ENCODE peak calls at places on chromosomes 12 and 14, in six cellular contexts. One of them, this sample, is unnamed.

GRCh38 chr12:27048822-27049752 is 26.7 kb downstream of the MED21 start:
- DNase-seq in cardiac muscle cell: peak; percentile 90
- DNase-seq in mucosa of descending colon: no peak
- DNase-seq in endodermal cell: no peak
- DNase-seq in epithelial cell of esophagus: peak; percentile 87
- DNase-seq in foreskin fibroblast: peak; percentile 78
- DNase-seq in this sample: no peak

GRCh38 chr12:1448321-1448720 is 146.1 kb downstream of the FBXL14 start:
- DNase-seq in cardiac muscle cell: no peak
- DNase-seq in mucosa of descending colon: no peak
- DNase-seq in endodermal cell: no peak
- DNase-seq in epithelial cell of esophagus: no peak
- DNase-seq in foreskin fibroblast: no peak
- DNase-seq in this sample: no peak

GRCh38 chr12:88750867-88751543 is 170.7 kb upstream of the KITLG start:
- DNase-seq in cardiac muscle cell: no peak
- DNase-seq in mucosa of descending colon: no peak
- DNase-seq in endodermal cell: no peak
- DNase-seq in epithelial cell of esophagus: no peak
- DNase-seq in foreskin fibroblast: no peak
- DNase-seq in this sample: no peak

GRCh38 chr12:3988519-3989217 is 115.5 kb upstream of the PARP11 start:
- DNase-seq in cardiac muscle cell: no peak
- DNase-seq in mucosa of descending colon: no peak
- DNase-seq in endodermal cell: no peak
- DNase-seq in epithelial cell of esophagus: no peak
- DNase-seq in foreskin fibroblast: no peak
- DNase-seq in this sample: no peak

GRCh38 chr14:70027785-70028428 is 148.7 kb downstream of the SMOC1 start:
- DNase-seq in cardiac muscle cell: peak; percentile 64
- DNase-seq in mucosa of descending colon: peak; percentile 80
- DNase-seq in endodermal cell: peak; percentile 96
- DNase-seq in epithelial cell of esophagus: peak; percentile 56
- DNase-seq in foreskin fibroblast: peak; percentile 63
- DNase-seq in this sample: peak; percentile 95

GRCh38 chr14:99793213-99794155 is at the start of gene EML1:
- DNase-seq in cardiac muscle cell: peak; percentile 89
- DNase-seq in mucosa of descending colon: peak; percentile 63
- DNase-seq in endodermal cell: peak; percentile 91
- DNase-seq in epithelial cell of esophagus: peak; percentile 66
- DNase-seq in foreskin fibroblast: peak; percentile 94
- DNase-seq in this sample: peak; percentile 77

GRCh38 chr12:10673660-10674384 is at the start of gene STYK1:
- DNase-seq in cardiac muscle cell: peak; percentile 33
- DNase-seq in mucosa of descending colon: peak; percentile 91
- DNase-seq in endodermal cell: peak; percentile 98
- DNase-seq in epithelial cell of esophagus: peak; percentile 82
- DNase-seq in foreskin fibroblast: peak; percentile 72
- DNase-seq in this sample: peak; percentile 47

GRCh38 chr14:68913516-68913915 is 65.6 kb downstream of the ACTN1 start:
- DNase-seq in cardiac muscle cell: no peak
- DNase-seq in mucosa of descending colon: no peak
- DNase-seq in endodermal cell: no peak
- DNase-seq in epithelial cell of esophagus: no peak
- DNase-seq in foreskin fibroblast: no peak
- DNase-seq in this sample: no peak

GRCh38 chr12:24904871-24905270 is 44.0 kb downstream of the BCAT1 start:
- DNase-seq in cardiac muscle cell: no peak
- DNase-seq in mucosa of descending colon: no peak
- DNase-seq in endodermal cell: no peak
- DNase-seq in epithelial cell of esophagus: no peak
- DNase-seq in foreskin fibroblast: no peak
- DNase-seq in this sample: no peak

GRCh38 chr12:26126340-26127284 is 1.8 kb upstream of the BHLHE41 start:
- DNase-seq in cardiac muscle cell: peak; percentile 90
- DNase-seq in mucosa of descending colon: peak; percentile 86
- DNase-seq in endodermal cell: peak; percentile 96
- DNase-seq in epithelial cell of esophagus: peak; percentile 86
- DNase-seq in foreskin fibroblast: peak; percentile 94
- DNase-seq in this sample: peak; percentile 66

GRCh38 chr12:109529618-109530300 is 43.5 kb downstream of the MMAB start:
- DNase-seq in cardiac muscle cell: no peak
- DNase-seq in mucosa of descending colon: no peak
- DNase-seq in endodermal cell: no peak
- DNase-seq in epithelial cell of esophagus: no peak
- DNase-seq in foreskin fibroblast: no peak
- DNase-seq in this sample: no peak

GRCh38 chr12:24596768-24597388 is 352.0 kb downstream of the BCAT1 start:
- DNase-seq in cardiac muscle cell: peak; percentile 69
- DNase-seq in mucosa of descending colon: no peak
- DNase-seq in endodermal cell: no peak
- DNase-seq in epithelial cell of esophagus: peak; percentile 54
- DNase-seq in foreskin fibroblast: peak; percentile 34
- DNase-seq in this sample: no peak

GRCh38 chr14:88614218-88614907 is 51.5 kb downstream of the ZC3H14 start:
- DNase-seq in cardiac muscle cell: peak; percentile 72
- DNase-seq in mucosa of descending colon: no peak
- DNase-seq in endodermal cell: no peak
- DNase-seq in epithelial cell of esophagus: peak; percentile 58
- DNase-seq in foreskin fibroblast: peak; percentile 69
- DNase-seq in this sample: no peak

GRCh38 chr12:58566599-58566998 is 353.7 kb downstream of the LRIG3 start:
- DNase-seq in cardiac muscle cell: no peak
- DNase-seq in mucosa of descending colon: no peak
- DNase-seq in endodermal cell: no peak
- DNase-seq in epithelial cell of esophagus: no peak
- DNase-seq in foreskin fibroblast: peak; percentile 91
- DNase-seq in this sample: no peak

GRCh38 chr12:119621878-119622277 is 28.3 kb downstream of the TMEM233 start:
- DNase-seq in cardiac muscle cell: no peak
- DNase-seq in mucosa of descending colon: no peak
- DNase-seq in endodermal cell: no peak
- DNase-seq in epithelial cell of esophagus: peak; percentile 8
- DNase-seq in foreskin fibroblast: no peak
- DNase-seq in this sample: no peak

GRCh38 chr14:94971750-94972149 is 185.6 kb downstream of the DICER1 start:
- DNase-seq in cardiac muscle cell: peak; percentile 54
- DNase-seq in mucosa of descending colon: peak; percentile 29
- DNase-seq in endodermal cell: no peak
- DNase-seq in epithelial cell of esophagus: no peak
- DNase-seq in foreskin fibroblast: no peak
- DNase-seq in this sample: no peak

GRCh38 chr12:131529196-131530040 is 181.5 kb upstream of the SFSWAP start:
- DNase-seq in cardiac muscle cell: no peak
- DNase-seq in mucosa of descending colon: no peak
- DNase-seq in endodermal cell: no peak
- DNase-seq in epithelial cell of esophagus: no peak
- DNase-seq in foreskin fibroblast: no peak
- DNase-seq in this sample: no peak

GRCh38 chr12:101866615-101867373 is 10.6 kb upstream of the DRAM1 start:
- DNase-seq in cardiac muscle cell: no peak
- DNase-seq in mucosa of descending colon: no peak
- DNase-seq in endodermal cell: no peak
- DNase-seq in epithelial cell of esophagus: no peak
- DNase-seq in foreskin fibroblast: no peak
- DNase-seq in this sample: no peak

GRCh38 chr14:75433631-75434556 is 6.1 kb downstream of the JDP2 start:
- DNase-seq in cardiac muscle cell: no peak
- DNase-seq in mucosa of descending colon: no peak
- DNase-seq in endodermal cell: no peak
- DNase-seq in epithelial cell of esophagus: no peak
- DNase-seq in foreskin fibroblast: peak; percentile 89
- DNase-seq in this sample: no peak

GRCh38 chr14:88437659-88438058 is 52.2 kb downstream of the SPATA7 start:
- DNase-seq in cardiac muscle cell: no peak
- DNase-seq in mucosa of descending colon: no peak
- DNase-seq in endodermal cell: no peak
- DNase-seq in epithelial cell of esophagus: peak; percentile 11
- DNase-seq in foreskin fibroblast: peak; percentile 50
- DNase-seq in this sample: no peak

GRCh38 chr12:52870361-52871290 is 21.8 kb upstream of the KRT78 start:
- DNase-seq in cardiac muscle cell: peak; percentile 56
- DNase-seq in mucosa of descending colon: peak; percentile 95
- DNase-seq in endodermal cell: peak; percentile 97
- DNase-seq in epithelial cell of esophagus: peak; percentile 85
- DNase-seq in foreskin fibroblast: peak; percentile 43
- DNase-seq in this sample: peak; percentile 72

GRCh38 chr12:70366581-70367267 is 634 bp downstream of the KCNMB4 start:
- DNase-seq in cardiac muscle cell: peak; percentile 44
- DNase-seq in mucosa of descending colon: peak; percentile 39
- DNase-seq in endodermal cell: peak; percentile 89
- DNase-seq in epithelial cell of esophagus: peak; percentile 63
- DNase-seq in foreskin fibroblast: peak; percentile 63
- DNase-seq in this sample: peak; percentile 41
- TF ChIP-seq CTCF in cardiac muscle cell: no peak
- TF ChIP-seq CTCF in mucosa of descending colon: no peak
- TF ChIP-seq CTCF in endodermal cell: peak; percentile 30
- TF ChIP-seq CTCF in epithelial cell of esophagus: no peak
- TF ChIP-seq CTCF in foreskin fibroblast: no peak
- TF ChIP-seq CTCF in this sample: peak; percentile 10

GRCh38 chr14:53331921-53332320 is 178.8 kb upstream of the DDHD1 start:
- DNase-seq in cardiac muscle cell: no peak
- DNase-seq in mucosa of descending colon: no peak
- DNase-seq in endodermal cell: no peak
- DNase-seq in epithelial cell of esophagus: no peak
- DNase-seq in foreskin fibroblast: peak; percentile 42
- DNase-seq in this sample: no peak
- TF ChIP-seq CTCF in cardiac muscle cell: no peak
- TF ChIP-seq CTCF in mucosa of descending colon: no peak
- TF ChIP-seq CTCF in endodermal cell: peak; percentile 46
- TF ChIP-seq CTCF in epithelial cell of esophagus: no peak
- TF ChIP-seq CTCF in foreskin fibroblast: no peak
- TF ChIP-seq CTCF in this sample: no peak

GRCh38 chr14:65815127-65815526 is 402.6 kb downstream of the FUT8 start:
- DNase-seq in cardiac muscle cell: no peak
- DNase-seq in mucosa of descending colon: no peak
- DNase-seq in endodermal cell: no peak
- DNase-seq in epithelial cell of esophagus: no peak
- DNase-seq in foreskin fibroblast: no peak
- DNase-seq in this sample: no peak
- TF ChIP-seq CTCF in cardiac muscle cell: no peak
- TF ChIP-seq CTCF in mucosa of descending colon: no peak
- TF ChIP-seq CTCF in endodermal cell: no peak
- TF ChIP-seq CTCF in epithelial cell of esophagus: no peak
- TF ChIP-seq CTCF in foreskin fibroblast: no peak
- TF ChIP-seq CTCF in this sample: no peak

GRCh38 chr12:82437744-82438143 is 79.4 kb downstream of the METTL25 start:
- DNase-seq in cardiac muscle cell: no peak
- DNase-seq in mucosa of descending colon: no peak
- DNase-seq in endodermal cell: no peak
- DNase-seq in epithelial cell of esophagus: no peak
- DNase-seq in foreskin fibroblast: no peak
- DNase-seq in this sample: no peak
- TF ChIP-seq CTCF in cardiac muscle cell: no peak
- TF ChIP-seq CTCF in mucosa of descending colon: no peak
- TF ChIP-seq CTCF in endodermal cell: no peak
- TF ChIP-seq CTCF in epithelial cell of esophagus: no peak
- TF ChIP-seq CTCF in foreskin fibroblast: no peak
- TF ChIP-seq CTCF in this sample: no peak

GRCh38 chr12:113314121-113314529 is 20.8 kb downstream of the SLC8B1 start:
- DNase-seq in cardiac muscle cell: peak; percentile 58
- DNase-seq in mucosa of descending colon: no peak
- DNase-seq in endodermal cell: no peak
- DNase-seq in epithelial cell of esophagus: no peak
- DNase-seq in foreskin fibroblast: no peak
- DNase-seq in this sample: no peak

GRCh38 chr12:113315358-113315757 is 19.6 kb downstream of the SLC8B1 start:
- DNase-seq in cardiac muscle cell: no peak
- DNase-seq in mucosa of descending colon: no peak
- DNase-seq in endodermal cell: no peak
- DNase-seq in epithelial cell of esophagus: no peak
- DNase-seq in foreskin fibroblast: no peak
- DNase-seq in this sample: no peak

GRCh38 chr12:113305281-113305856 is 29.5 kb downstream of the SLC8B1 start:
- DNase-seq in cardiac muscle cell: no peak
- DNase-seq in mucosa of descending colon: no peak
- DNase-seq in endodermal cell: no peak
- DNase-seq in epithelial cell of esophagus: no peak
- DNase-seq in foreskin fibroblast: no peak
- DNase-seq in this sample: no peak

GRCh38 chr12:113306382-113306781 is 28.5 kb downstream of the SLC8B1 start:
- DNase-seq in cardiac muscle cell: no peak
- DNase-seq in mucosa of descending colon: no peak
- DNase-seq in endodermal cell: peak; percentile 69
- DNase-seq in epithelial cell of esophagus: no peak
- DNase-seq in foreskin fibroblast: peak; percentile 28
- DNase-seq in this sample: no peak

DNA sequence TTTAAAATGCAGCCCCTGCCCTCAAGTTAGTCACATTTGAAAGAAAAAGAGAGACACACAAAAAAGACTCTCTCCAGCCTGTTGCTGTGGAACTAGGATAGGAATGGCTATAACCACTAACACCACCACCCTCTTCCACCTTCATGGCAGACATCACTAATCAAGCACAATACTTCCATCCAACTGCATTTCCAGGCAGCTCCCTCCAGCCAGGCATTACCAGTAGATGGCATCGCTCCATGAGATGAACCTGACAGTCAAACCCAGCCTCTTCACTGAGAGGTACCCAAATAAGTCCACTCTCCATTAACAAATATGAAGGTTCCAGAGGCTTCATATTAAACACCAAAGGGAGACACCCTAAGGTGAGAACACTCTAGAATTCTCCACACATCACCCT is 24.4 kb downstream of the SLC8B1 start:
- DNase-seq in cardiac muscle cell: no peak
- DNase-seq in mucosa of descending colon: no peak
- DNase-seq in endodermal cell: peak; percentile 79
- DNase-seq in epithelial cell of esophagus: peak; percentile 32
- DNase-seq in foreskin fibroblast: no peak
- DNase-seq in this sample: no peak
- TF ChIP-seq CTCF in cardiac muscle cell: peak; percentile 10
- TF ChIP-seq CTCF in mucosa of descending colon: no peak
- TF ChIP-seq CTCF in endodermal cell: peak; percentile 39
- TF ChIP-seq CTCF in epithelial cell of esophagus: no peak
- TF ChIP-seq CTCF in foreskin fibroblast: no peak
- TF ChIP-seq CTCF in this sample: peak; percentile 19

DNA sequence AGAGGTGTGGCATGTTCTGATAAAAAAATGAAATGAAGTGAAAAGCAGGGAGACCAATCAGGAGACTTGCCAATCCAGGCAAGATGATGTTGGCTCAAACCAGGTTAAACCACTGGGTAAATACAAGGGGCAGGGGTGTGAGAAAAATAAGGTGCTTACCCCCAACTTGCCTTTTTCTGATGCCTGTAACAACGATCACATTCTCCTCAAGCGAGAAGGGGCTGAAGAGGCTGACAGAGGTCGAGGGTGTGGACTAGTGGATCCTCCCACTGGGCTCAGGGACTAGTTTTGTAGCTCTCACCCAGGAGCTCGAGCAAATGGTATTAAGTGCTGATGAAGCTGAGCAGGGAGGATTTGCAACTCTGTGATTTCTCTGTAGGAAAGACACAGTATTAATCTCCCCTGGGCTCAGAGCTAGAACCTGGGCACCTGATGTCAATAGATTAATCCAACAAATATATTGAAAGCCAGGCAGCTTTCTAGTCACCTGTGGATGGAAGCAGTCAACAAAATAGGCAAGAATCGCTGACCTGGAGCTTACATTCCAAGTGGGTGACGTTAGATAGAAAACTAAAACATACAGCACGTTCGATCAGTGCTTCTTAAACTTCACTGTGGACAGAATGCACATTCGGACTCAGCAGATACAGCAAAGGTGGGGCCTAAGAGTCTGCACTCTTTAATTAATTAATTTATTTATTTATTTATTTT is 15.2 kb upstream of the EAPP start:
- DNase-seq in cardiac muscle cell: no peak
- DNase-seq in mucosa of descending colon: peak; percentile 24
- DNase-seq in endodermal cell: no peak
- DNase-seq in epithelial cell of esophagus: peak; percentile 19
- DNase-seq in foreskin fibroblast: peak; percentile 58
- DNase-seq in this sample: no peak
- TF ChIP-seq CTCF in cardiac muscle cell: no peak
- TF ChIP-seq CTCF in mucosa of descending colon: no peak
- TF ChIP-seq CTCF in endodermal cell: no peak
- TF ChIP-seq CTCF in epithelial cell of esophagus: no peak
- TF ChIP-seq CTCF in foreskin fibroblast: no peak
- TF ChIP-seq CTCF in this sample: no peak

This sample was measured in neural crest cell.